ENCODE peak calls at places on chromosomes 2 and 18, in eight cellular contexts. R, P, K, O, F, J, W and S are unnamed samples.

GRCh38 chr2:131413148-131413747 is 49.3 kb upstream of the RAB6D start:
- DNase-seq in F (no peak), K (peak), O (no peak), J (peak), R (peak), W (no peak), P (peak), S (peak)

GRCh38 chr18:44729631-44730101 is 49.0 kb downstream of the SETBP1 start:
- DNase-seq in W (no peak), P (no peak), F (no peak), O (peak), J (no peak), K (peak), R (no peak), S (no peak)

GRCh38 chr2:2826209-2826551 is 495.1 kb upstream of the MYT1L start:
- DNase-seq in O (no peak), J (no peak), P (no peak), K (no peak), W (no peak), F (no peak), R (no peak), S (no peak)

GRCh38 chr2:230319211-230319862 is 7.7 kb upstream of the SP140L start:
- DNase-seq in J (no peak), R (no peak), F (no peak), P (no peak), W (no peak), O (peak), K (no peak), S (no peak)

GRCh38 chr2:178008636-178009289 is 63.8 kb downstream of the PDE11A start:
- DNase-seq in W (no peak), R (no peak), P (no peak), J (no peak), K (peak), F (peak), O (no peak), S (peak)

GRCh38 chr2:24181849-24182248 is 7.0 kb downstream of the FAM228A start:
- DNase-seq in J (peak), P (no peak), R (peak), O (no peak), K (no peak), W (no peak), F (no peak), S (no peak)

GRCh38 chr2:133296396-133296795 is 271.9 kb downstream of the NCKAP5 start:
- DNase-seq in O (no peak), R (no peak), P (no peak), F (no peak), K (no peak), W (no peak), J (no peak), S (no peak)

GRCh38 chr2:71243548-71244301 is 16.8 kb upstream of the PAIP2B start:
- DNase-seq in F (peak), W (no peak), R (no peak), K (no peak), O (no peak), P (no peak), J (no peak), S (no peak)

GRCh38 chr2:127158614-127159290 is 51.8 kb upstream of the BIN1 start:
- DNase-seq in O (peak), R (peak), F (no peak), K (no peak), W (no peak), P (no peak), J (no peak), S (no peak)

GRCh38 chr2:210584834-210585233 is 28.4 kb downstream of the CPS1 start:
- DNase-seq in O (no peak), R (no peak), K (no peak), P (no peak), W (no peak), F (no peak), J (peak), S (peak)

GRCh38 chr2:221535824-221536223 is 36.3 kb downstream of the EPHA4 start:
- DNase-seq in F (no peak), P (no peak), J (no peak), R (no peak), K (no peak), W (no peak), O (no peak), S (no peak)

GRCh38 chr2:145007673-145008263 is 487.8 kb upstream of the ZEB2 start:
- DNase-seq in W (no peak), F (no peak), O (no peak), K (no peak), P (peak), R (no peak), J (no peak), S (no peak)

GRCh38 chr2:85165291-85165690 is 32.1 kb downstream of the TCF7L1 start:
- DNase-seq in F (no peak), W (no peak), R (no peak), K (no peak), J (no peak), O (no peak), P (no peak), S (no peak)

GRCh38 chr2:110725370-110725769 is 7.0 kb upstream of the ACOXL start:
- DNase-seq in R (no peak), F (no peak), P (no peak), O (no peak), J (no peak), W (no peak), K (no peak), S (no peak)